ENCODE peak calls at places on chromosomes 11 and 22, in four cellular contexts. K, U, M and W are unnamed samples.

GRCh38 chr22:38190581-38190980 is 9.0 kb upstream of the PLA2G6 start:
- DNase-seq in K (no peak), U (no peak), M (no peak), W (no peak)

GRCh38 chr11:94924074-94925031 is 49.0 kb downstream of the CWC15 start:
- DNase-seq in K (no peak), U (no peak), M (peak; percentile 65), W (no peak)

GRCh38 chr11:72924568-72925190 is 110.5 kb downstream of the ATG16L2 start:
- DNase-seq in K (no peak), U (no peak), M (no peak), W (no peak)

GRCh38 chr11:126416542-126417090 is 61.1 kb downstream of the ST3GAL4 start:
- DNase-seq in K (peak; percentile 80), U (peak; percentile 88), M (peak; percentile 81), W (no peak)

GRCh38 chr11:17197431-17197898 is 10.3 kb downstream of the PIK3C2A start:
- DNase-seq in K (no peak), U (no peak), M (no peak), W (no peak)

GRCh38 chr11:106418786-106419185 is 341.3 kb downstream of the AASDHPPT start:
- DNase-seq in K (no peak), U (no peak), M (no peak), W (no peak)

GRCh38 chr11:125925247-125925740 is 20.6 kb upstream of the VSIG10L2 start:
- DNase-seq in K (no peak), U (peak; percentile 67), M (no peak), W (peak; percentile 46)

GRCh38 chr11:66337103-66337899 is 1.1 kb upstream of the RIN1 start:
- DNase-seq in K (no peak), U (no peak), M (no peak), W (no peak)

GRCh38 chr11:75715688-75716087 is 1.9 kb upstream of the MOGAT2 start:
- DNase-seq in K (no peak), U (no peak), M (no peak), W (no peak)

GRCh38 chr11:12134239-12134590 is 23.8 kb downstream of the MICAL2 start:
- DNase-seq in K (no peak), U (peak; percentile 53), M (no peak), W (no peak)

GRCh38 chr11:63839508-63840355 is 822 bp downstream of the MARK2 start:
- DNase-seq in K (no peak), U (peak; percentile 71), M (no peak), W (no peak)

GRCh38 chr11:36689442-36689841 is 91.4 kb upstream of the RAG2 start:
- DNase-seq in K (no peak), U (no peak), M (no peak), W (no peak)

GRCh38 chr11:101718406-101718805 is 134.6 kb upstream of the TRPC6 start:
- DNase-seq in K (no peak), U (no peak), M (no peak), W (no peak)

GRCh38 chr11:115170133-115170815 is 333.9 kb downstream of the CADM1 start:
- DNase-seq in K (no peak), U (peak; percentile 53), M (peak; percentile 49), W (no peak)

GRCh38 chr11:47606731-47607130 is 12.5 kb upstream of the C1QTNF4 start:
- DNase-seq in K (no peak), U (no peak), M (peak; percentile 57), W (no peak)

GRCh38 chr11:49995559-49995958 is 13.2 kb upstream of the OR4C12 start:
- DNase-seq in K (no peak), U (no peak), M (peak; percentile 71), W (peak; percentile 63)

GRCh38 chr11:106681435-106681834 is 336.8 kb downstream of the GUCY1A2 start:
- DNase-seq in K (no peak), U (no peak), M (no peak), W (no peak)

GRCh38 chr22:28129319-28129962 is 210.4 kb upstream of the PITPNB start:
- DNase-seq in K (no peak), U (no peak), M (no peak), W (no peak)

GRCh38 chr11:7299393-7299792 is 47.7 kb downstream of the SYT9 start:
- DNase-seq in K (no peak), U (no peak), M (no peak), W (no peak)

GRCh38 chr11:19743622-19744021 is 31.0 kb downstream of the NAV2 start:
- DNase-seq in K (no peak), U (no peak), M (no peak), W (no peak)

GRCh38 chr11:76455331-76455730 is 10.5 kb downstream of the EMSY start:
- DNase-seq in K (no peak), U (no peak), M (no peak), W (no peak)

GRCh38 chr22:36160499-36160942 is at the start of gene APOL3:
- DNase-seq in K (peak; percentile 47), U (peak; percentile 88), M (no peak), W (peak; percentile 25)

GRCh38 chr11:15816270-15816871 is 540.0 kb downstream of the SOX6 start:
- DNase-seq in K (no peak), U (no peak), M (no peak), W (peak; percentile 13)

GRCh38 chr11:125514336-125515101 is 18.5 kb upstream of the FEZ1 start:
- DNase-seq in K (no peak), U (peak; percentile 62), M (no peak), W (no peak)

DNA sequence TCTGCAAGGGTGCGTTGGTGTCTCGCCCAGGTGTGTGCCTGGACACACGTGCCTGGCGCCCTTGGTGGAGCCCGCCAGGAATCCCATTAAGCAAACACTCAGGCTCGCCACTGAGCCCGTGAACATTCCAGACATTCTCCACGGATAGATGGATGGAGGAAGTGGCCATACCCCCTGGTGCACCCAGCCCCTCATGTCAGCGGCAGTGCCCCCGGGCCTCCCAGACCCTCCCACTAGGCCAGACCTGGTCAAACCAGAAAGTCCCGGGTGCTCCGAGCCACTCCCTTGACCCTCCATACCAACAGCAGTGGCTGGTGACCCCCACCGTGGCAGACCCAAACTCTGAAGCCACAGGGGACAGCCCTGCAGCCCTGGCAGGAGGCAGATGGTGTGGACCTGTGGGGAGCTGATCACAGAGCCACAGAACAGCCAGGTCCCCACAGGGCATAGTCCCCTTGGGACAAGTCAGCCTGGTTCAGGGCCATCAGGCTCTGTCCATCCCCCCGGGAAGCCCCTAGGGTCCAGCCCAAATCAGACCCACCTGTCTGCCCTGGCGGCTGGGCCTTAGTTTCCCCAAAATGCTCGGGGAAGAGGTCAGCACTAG is 1.9 kb downstream of the EPS8L2 start:
- DNase-seq in K (no peak), U (no peak), M (no peak), W (no peak)
- H3K4me3 ChIP-seq in K (no peak overlapping the region), U (peak overlapping the region; percentile 77), M (no peak overlapping the region), W (peak overlapping the region; percentile 61)

GRCh38 chr22:50267591-50268390 is 2.4 kb downstream of the MAPK11 start:
- DNase-seq in K (peak; percentile 39), U (peak; percentile 71), M (no peak), W (no peak)
- TF ChIP-seq CTCF in K (peak; percentile 34), U (peak; percentile 24), M (no peak), W (peak; percentile 37)

GRCh38 chr11:32947985-32948384 is 55.4 kb downstream of the QSER1 start:
- DNase-seq in K (no peak), U (no peak), M (no peak), W (no peak)

GRCh38 chr11:32952421-32952820 is 59.8 kb downstream of the QSER1 start:
- DNase-seq in K (no peak), U (no peak), M (no peak), W (no peak)

GRCh38 chr11:32949739-32950138 is 57.1 kb downstream of the QSER1 start:
- DNase-seq in K (no peak), U (no peak), M (no peak), W (no peak)
- H3K4me3 ChIP-seq in K (no peak overlapping the region), U (no peak overlapping the region), M (no peak overlapping the region), W (no peak overlapping the region)

GRCh38 chr11:65129649-65130441 is 4.5 kb downstream of the SYVN1 start:
- DNase-seq in K (no peak), U (peak; percentile 66), M (no peak), W (no peak)
- TF ChIP-seq CTCF in K (no peak), U (no peak), M (no peak), W (no peak)